ENCODE peak calls at places on chromosomes 3 and 15, in five cellular contexts. X, O, Z, T and M are unnamed samples.

GRCh38 chr15:41128174-41128902 is 12.3 kb upstream of the INO80 start:
- DNase-seq in X (no peak), O (no peak), Z (no peak), T (no peak), M (no peak)

GRCh38 chr3:38574411-38575278 is 74.8 kb downstream of the SCN5A start:
- DNase-seq in X (no peak), O (peak), Z (peak), T (no peak), M (no peak)

GRCh38 chr3:32154180-32154579 is 47.8 kb downstream of the GPD1L start:
- DNase-seq in X (no peak), O (no peak), Z (no peak), T (no peak), M (peak)

GRCh38 chr15:34047893-34048775 is 9.1 kb upstream of the AVEN start:
- DNase-seq in X (no peak), O (no peak), Z (peak), T (no peak), M (no peak)

GRCh38 chr3:19348929-19349564 is 200.7 kb downstream of the KCNH8 start:
- DNase-seq in X (no peak), O (peak), Z (peak), T (no peak), M (peak)

GRCh38 chr15:80588801-80589200 is 106.3 kb upstream of the ABHD17C start:
- DNase-seq in X (no peak), O (no peak), Z (peak), T (no peak), M (peak)

GRCh38 chr15:69718916-69719315 is 266.3 kb downstream of the RPLP1 start:
- DNase-seq in X (no peak), O (no peak), Z (no peak), T (no peak), M (no peak)

GRCh38 chr3:50128001-50128400 is 27.1 kb upstream of the SEMA3F start:
- DNase-seq in X (no peak), O (no peak), Z (no peak), T (no peak), M (no peak)

GRCh38 chr3:15744176-15744575 is 53.6 kb downstream of the ANKRD28 start:
- DNase-seq in X (no peak), O (no peak), Z (no peak), T (no peak), M (no peak)

GRCh38 chr3:72255191-72255590 is 470.2 kb upstream of the PROK2 start:
- DNase-seq in X (peak), O (peak), Z (peak), T (no peak), M (peak)

GRCh38 chr3:42608586-42608985 is 8.1 kb downstream of the NKTR start:
- DNase-seq in X (no peak), O (no peak), Z (peak), T (no peak), M (peak)

GRCh38 chr15:61393949-61394348 is 164.8 kb upstream of the RORA start:
- DNase-seq in X (no peak), O (no peak), Z (no peak), T (no peak), M (no peak)

GRCh38 chr3:11211531-11212300 is 57.4 kb downstream of the HRH1 start:
- DNase-seq in X (no peak), O (no peak), Z (peak), T (no peak), M (peak)

GRCh38 chr3:52404391-52404790 is 40.5 kb downstream of the SEMA3G start:
- DNase-seq in X (no peak), O (no peak), Z (no peak), T (no peak), M (no peak)

GRCh38 chr3:123608263-123608937 is 23.5 kb upstream of the HACD2 start:
- DNase-seq in X (no peak), O (no peak), Z (no peak), T (no peak), M (no peak)

GRCh38 chr3:169659096-169659521 is 4.4 kb downstream of the MECOM start:
- DNase-seq in X (no peak), O (peak), Z (peak), T (no peak), M (no peak)

GRCh38 chr15:45535486-45536042 is 13.0 kb upstream of the SLC30A4 start:
- DNase-seq in X (no peak), O (no peak), Z (no peak), T (no peak), M (no peak)

GRCh38 chr3:155449613-155450267 is 156.3 kb upstream of the STRIT1 start:
- DNase-seq in X (no peak), O (no peak), Z (peak), T (no peak), M (no peak)

GRCh38 chr15:67917037-67917436 is 77.2 kb upstream of the RNU6-1 start:
- DNase-seq in X (no peak), O (no peak), Z (peak), T (no peak), M (peak)

GRCh38 chr3:79461129-79461792 is 306.5 kb downstream of the ROBO1 start:
- DNase-seq in X (no peak), O (peak), Z (no peak), T (no peak), M (peak)

GRCh38 chr15:78317145-78317836 is 17.9 kb upstream of the SKIC8 start:
- DNase-seq in X (peak), O (peak), Z (no peak), T (no peak), M (no peak)

GRCh38 chr3:37709946-37710345 is 151.7 kb upstream of the CTDSPL start:
- DNase-seq in X (no peak), O (no peak), Z (no peak), T (no peak), M (no peak)

GRCh38 chr3:152328841-152329240 is 60.1 kb downstream of the MBNL1 start:
- DNase-seq in X (no peak), O (no peak), Z (peak), T (no peak), M (peak)

GRCh38 chr15:71798641-71799040 is 11.7 kb upstream of the NR2E3 start:
- DNase-seq in X (no peak), O (no peak), Z (no peak), T (no peak), M (no peak)

GRCh38 chr15:31396881-31397560 is 70.4 kb downstream of the KLF13 start:
- DNase-seq in X (peak), O (peak), Z (peak), T (no peak), M (peak)

GRCh38 chr3:148146947-148147346 is 550.8 kb upstream of the AGTR1 start:
- DNase-seq in X (no peak), O (no peak), Z (peak), T (no peak), M (peak)